ENCODE peak calls at places on chromosomes 2 and 18, in five cellular contexts. R, Y, L, P and V are unnamed samples.

GRCh38 chr2:191439481-191439880 is 194.3 kb downstream of the MYO1B start:
- DNase-seq in Y (no peak), R (no peak), L (no peak), P (no peak), V (no peak)

GRCh38 chr2:63673865-63674533 is 85.2 kb downstream of the MDH1 start:
- DNase-seq in R (no peak), P (no peak), L (no peak), Y (no peak), V (no peak)

GRCh38 chr2:233353769-233354499 is at the start of gene DGKD:
- DNase-seq in L (no peak), R (peak; percentile 90), P (peak; percentile 79), Y (peak; percentile 54), V (peak; percentile 40)

GRCh38 chr2:181457741-181458425 is 697 bp downstream of the ITGA4 start:
- DNase-seq in R (peak; percentile 74), Y (peak; percentile 22), P (no peak), L (peak; percentile 9), V (peak; percentile 5)

GRCh38 chr2:186889291-186889886 is 40.4 kb upstream of the ZSWIM2 start:
- DNase-seq in R (no peak), Y (no peak), P (no peak), L (no peak), V (no peak)

GRCh38 chr2:74424139-74424992 is 2.8 kb downstream of the WDR54 start:
- DNase-seq in P (no peak), L (no peak), R (peak; percentile 11), Y (no peak), V (no peak)

GRCh38 chr2:86295071-86295470 is 42.4 kb downstream of the REEP1 start:
- DNase-seq in R (no peak), Y (no peak), L (no peak), P (no peak), V (no peak)

GRCh38 chr2:150126143-150126725 is 361.2 kb downstream of the RND3 start:
- DNase-seq in R (no peak), L (no peak), P (no peak), Y (no peak), V (no peak)

GRCh38 chr18:47750889-47751423 is 179.5 kb downstream of the SMAD2 start:
- DNase-seq in Y (no peak), R (no peak), L (no peak), P (no peak), V (no peak)

GRCh38 chr2:9518163-9518562 is 37.5 kb downstream of the ADAM17 start:
- DNase-seq in L (no peak), R (no peak), P (no peak), Y (no peak), V (no peak)

GRCh38 chr2:118112771-118113334 is 24.6 kb downstream of the INSIG2 start:
- DNase-seq in Y (no peak), R (no peak), P (peak; percentile 67), L (no peak), V (no peak)

GRCh38 chr2:43224131-43224570 is 2.3 kb downstream of the ZFP36L2 start:
- DNase-seq in R (peak; percentile 90), L (peak; percentile 49), P (peak; percentile 70), Y (peak; percentile 73), V (peak; percentile 76)

GRCh38 chr2:7111626-7112025 is 194.4 kb downstream of the RNF144A start:
- DNase-seq in P (no peak), L (no peak), R (no peak), Y (no peak), V (no peak)

GRCh38 chr2:121159291-121160144 is 125.5 kb downstream of the TFCP2L1 start:
- DNase-seq in R (no peak), P (no peak), Y (no peak), L (no peak), V (no peak)

GRCh38 chr18:48902023-48902855 is 48.5 kb downstream of the SMAD7 start:
- DNase-seq in L (no peak), Y (peak; percentile 88), R (peak; percentile 98), P (peak; percentile 88), V (peak; percentile 91)

GRCh38 chr2:119160361-119160965 is 1.9 kb upstream of the C1QL2 start:
- DNase-seq in Y (no peak), L (no peak), R (no peak), P (no peak), V (no peak)

GRCh38 chr2:119156891-119157773 is 1.4 kb downstream of the C1QL2 start:
- DNase-seq in L (no peak), P (no peak), R (no peak), Y (no peak), V (no peak)

GRCh38 chr2:119156105-119156890 is 2.3 kb downstream of the C1QL2 start:
- DNase-seq in L (peak; percentile 56), R (no peak), Y (no peak), P (no peak), V (no peak)

GRCh38 chr2:119157850-119158511 is 570 bp downstream of the C1QL2 start:
- DNase-seq in Y (no peak), R (no peak), P (no peak), L (no peak), V (no peak)

DNA sequence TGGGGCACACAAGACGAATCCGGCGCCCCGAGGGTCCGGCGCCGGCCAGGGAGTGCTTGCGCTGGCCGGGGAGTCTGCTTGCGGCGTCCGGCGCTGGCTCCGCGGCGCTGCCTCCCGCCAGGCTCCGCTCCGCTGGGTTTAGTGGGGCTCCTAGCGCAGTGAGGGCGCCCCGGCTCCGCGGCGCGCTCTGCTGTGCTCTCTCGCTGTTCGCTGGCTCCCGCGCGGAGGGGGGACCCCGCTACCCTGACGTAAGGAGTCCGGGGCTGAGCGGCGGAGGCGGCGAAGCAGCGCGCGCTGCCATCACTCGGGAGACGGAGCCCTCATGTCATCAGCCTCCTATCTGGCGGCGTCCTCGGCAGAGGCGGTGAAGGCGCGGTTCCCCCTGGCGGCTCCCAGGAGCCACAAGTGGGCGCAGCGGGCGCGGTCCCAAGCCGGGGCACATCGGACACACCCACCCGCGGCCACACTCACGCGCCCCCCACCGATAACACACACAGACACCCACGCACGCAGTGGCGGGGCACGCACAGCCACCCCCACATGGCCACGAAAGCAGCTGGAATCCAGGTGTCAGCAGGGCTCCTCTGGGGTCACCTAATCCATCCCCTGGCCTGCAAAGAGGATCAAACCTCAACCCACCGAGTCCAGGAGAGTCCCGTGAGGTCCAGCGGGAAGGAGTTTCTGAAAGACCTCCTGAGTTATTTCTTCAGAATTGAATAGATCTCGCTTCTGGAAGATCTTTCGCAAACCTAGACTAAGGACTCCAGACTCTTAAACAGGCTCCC is at the start of gene C1QL2:
- DNase-seq in L (no peak), R (no peak), Y (no peak), P (no peak), V (no peak)
- H3K4me3 ChIP-seq in L (peak within 1 kb of the TSS; percentile 57), R (no peak within 1 kb of the TSS), Y (peak within 1 kb of the TSS; percentile 37), P (no peak within 1 kb of the TSS), V (peak within 1 kb of the TSS; percentile 5)

GRCh38 chr2:30359644-30360167 is 87.3 kb upstream of the LCLAT1 start:
- DNase-seq in R (no peak), Y (peak; percentile 85), L (no peak), P (no peak), V (peak; percentile 82)
- H3K4me1 ChIP-seq in R (peaks cover 7% of the 10 kb centered on the region), Y (peaks cover 54% of the 10 kb centered on the region), L (peaks cover 5% of the 10 kb centered on the region), P (peaks cover 35% of the 10 kb centered on the region), V (peaks cover 47% of the 10 kb centered on the region)

GRCh38 chr2:189104926-189105325 is 74.6 kb downstream of the COL5A2 start:
- DNase-seq in L (no peak), R (no peak), P (no peak), Y (no peak), V (no peak)
- H3K4me3 ChIP-seq in L (no peak overlapping the region), R (no peak overlapping the region), P (no peak overlapping the region), Y (no peak overlapping the region), V (no peak overlapping the region)

DNA sequence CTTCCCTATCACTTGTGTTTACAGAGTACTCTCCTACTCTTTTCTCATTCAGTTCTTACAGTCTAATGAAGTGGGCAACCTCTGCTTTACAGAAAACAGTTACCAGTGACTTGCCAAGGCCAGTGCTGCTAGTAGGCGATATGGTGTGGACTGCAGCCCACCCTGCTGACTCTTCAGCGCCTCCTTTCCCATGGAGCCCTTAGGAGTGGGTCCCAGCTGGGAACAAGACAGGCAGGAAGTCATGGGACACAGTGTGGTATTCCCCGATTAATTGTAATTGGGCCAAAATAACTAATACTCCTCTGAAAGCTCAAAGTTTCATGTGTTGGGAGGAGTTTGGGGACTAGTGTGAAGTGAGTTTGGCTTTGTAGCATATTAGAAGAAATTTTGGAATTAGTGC is 120.1 kb upstream of the EML6 start:
- DNase-seq in R (no peak), P (no peak), L (no peak), Y (no peak), V (no peak)
- H3K4me1 ChIP-seq in R (peaks cover 23% of the 10 kb centered on the region), P (no peaks in the 10 kb centered on the region), L (no peaks in the 10 kb centered on the region), Y (peaks cover 100% of the 10 kb centered on the region), V (peaks cover 98% of the 10 kb centered on the region)

GRCh38 chr2:241219030-241219382 is 30.5 kb downstream of the ANO7 start:
- DNase-seq in Y (no peak), L (no peak), R (no peak), P (no peak), V (no peak)
- H3K4me3 ChIP-seq in Y (peak overlapping the region; percentile 76), L (peak overlapping the region; percentile 59), R (no peak overlapping the region), P (peak overlapping the region; percentile 74), V (peak overlapping the region; percentile 64)

GRCh38 chr2:239296020-239296932 is 104.5 kb downstream of the HDAC4 start:
- DNase-seq in Y (no peak), R (peak; percentile 55), L (no peak), P (no peak), V (no peak)
- H3K4me1 ChIP-seq in Y (peaks cover 95% of the 10 kb centered on the region), R (no peaks in the 10 kb centered on the region), L (peaks cover 44% of the 10 kb centered on the region), P (no peaks in the 10 kb centered on the region), V (peaks cover 84% of the 10 kb centered on the region)

DNA sequence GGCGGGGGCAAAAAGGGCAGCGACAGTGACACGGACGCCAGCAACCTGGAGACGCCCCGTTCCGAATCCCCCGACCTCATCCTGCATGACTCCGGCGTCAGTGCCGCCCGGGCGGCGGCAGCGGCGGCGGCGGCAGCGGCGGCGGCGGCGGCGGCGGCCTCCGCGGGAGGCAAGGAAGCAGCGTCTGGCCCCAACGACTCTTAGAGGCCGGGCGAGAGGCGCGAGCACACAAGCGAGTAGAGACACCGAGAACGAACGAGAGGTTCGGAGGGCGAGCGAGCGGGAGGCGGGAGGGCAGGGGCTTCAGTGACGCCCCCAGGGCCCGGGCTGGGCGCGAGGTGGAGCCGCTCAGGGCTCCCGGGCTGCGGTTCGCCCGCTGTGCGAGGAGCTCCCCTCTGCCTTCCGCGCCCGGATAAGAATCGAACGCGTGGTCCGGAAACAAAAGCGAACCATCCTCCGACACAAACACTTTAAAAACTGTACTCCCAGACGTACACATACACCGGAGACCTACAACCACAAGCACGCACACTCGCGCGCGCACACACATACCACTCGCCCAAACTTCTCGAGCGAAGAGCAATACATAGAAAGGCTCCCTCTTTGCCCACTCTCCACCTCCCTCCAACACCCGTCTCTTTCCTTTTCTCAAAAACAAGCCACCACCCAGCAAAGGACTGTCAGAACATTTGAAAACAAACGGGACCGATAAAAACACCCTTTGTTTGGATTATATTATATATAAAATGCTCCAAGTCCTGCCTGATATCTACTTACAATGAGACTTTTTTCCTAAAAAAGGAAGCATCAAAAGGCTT is 2.8 kb downstream of the SP9 start:
- DNase-seq in R (peak; percentile 75), L (no peak), Y (no peak), P (no peak), V (no peak)
- H3K4me3 ChIP-seq in R (no peak overlapping the region), L (peak overlapping the region; percentile 40), Y (peak overlapping the region; percentile 54), P (no peak overlapping the region), V (peak overlapping the region; percentile 26)

GRCh38 chr2:161415467-161416293 is 417 bp upstream of the TBR1 start:
- DNase-seq in L (no peak), R (no peak), P (no peak), Y (no peak), V (no peak)
- H3K4me1 ChIP-seq in L (no peaks in the 10 kb centered on the region), R (no peaks in the 10 kb centered on the region), P (no peaks in the 10 kb centered on the region), Y (peaks cover 51% of the 10 kb centered on the region), V (peaks cover 31% of the 10 kb centered on the region)